ENCODE peak calls at places on chromosomes 1 and 21, in four cellular contexts. One of them, this sample, is unnamed.
A peak's percentile ranks its signal among the peaks of the same experiment; 100 is the strongest.

GRCh38 chr1:227561303-227561702 is 2.1 kb upstream of the ZNF678 start:
- DNase-seq in uterus: no peak
- DNase-seq in Panc1: no peak
- DNase-seq in effector memory CD4-positive, alpha-beta T cell: no peak
- DNase-seq in this sample: no peak

GRCh38 chr1:204348722-204349121 is 11.0 kb downstream of the PLEKHA6 start:
- DNase-seq in Panc1: no peak
- DNase-seq in uterus: peak; percentile 78
- DNase-seq in effector memory CD4-positive, alpha-beta T cell: no peak
- DNase-seq in this sample: no peak

GRCh38 chr21:36788116-36788515 is 89.2 kb downstream of the SIM2 start:
- DNase-seq in Panc1: no peak
- DNase-seq in effector memory CD4-positive, alpha-beta T cell: no peak
- DNase-seq in uterus: no peak
- DNase-seq in this sample: no peak

GRCh38 chr1:11790880-11791715 is 14.7 kb downstream of the MTHFR start:
- DNase-seq in effector memory CD4-positive, alpha-beta T cell: no peak
- DNase-seq in uterus: peak; percentile 93
- DNase-seq in Panc1: no peak
- DNase-seq in this sample: no peak

GRCh38 chr21:33300701-33301631 is 23.8 kb upstream of the IFNAR1 start:
- DNase-seq in Panc1: no peak
- DNase-seq in uterus: no peak
- DNase-seq in effector memory CD4-positive, alpha-beta T cell: no peak
- DNase-seq in this sample: no peak

GRCh38 chr1:8540971-8541370 is 223.1 kb downstream of the SLC45A1 start:
- DNase-seq in Panc1: no peak
- DNase-seq in uterus: no peak
- DNase-seq in effector memory CD4-positive, alpha-beta T cell: no peak
- DNase-seq in this sample: no peak

GRCh38 chr1:155070721-155071556 is 7.4 kb downstream of the EFNA4 start:
- DNase-seq in uterus: peak; percentile 76
- DNase-seq in effector memory CD4-positive, alpha-beta T cell: peak; percentile 59
- DNase-seq in Panc1: no peak
- DNase-seq in this sample: peak; percentile 88

GRCh38 chr1:19179597-19180271 is 30.3 kb downstream of the UBR4 start:
- DNase-seq in Panc1: peak; percentile 7
- DNase-seq in effector memory CD4-positive, alpha-beta T cell: no peak
- DNase-seq in uterus: no peak
- DNase-seq in this sample: peak; percentile 17

GRCh38 chr1:80565416-80565815 is 1235.3 kb upstream of the ADGRL2 start:
- DNase-seq in Panc1: no peak
- DNase-seq in uterus: no peak
- DNase-seq in effector memory CD4-positive, alpha-beta T cell: no peak
- DNase-seq in this sample: no peak

GRCh38 chr1:51296379-51297357 is 33.7 kb downstream of the TTC39A start:
- DNase-seq in effector memory CD4-positive, alpha-beta T cell: peak; percentile 35
- DNase-seq in Panc1: peak; percentile 75
- DNase-seq in uterus: peak; percentile 73
- DNase-seq in this sample: peak; percentile 40
- H3K4me3 ChIP-seq in effector memory CD4-positive, alpha-beta T cell: peak overlapping the region; percentile 47
- H3K4me3 ChIP-seq in Panc1: peak overlapping the region; percentile 50
- H3K4me3 ChIP-seq in uterus: peak overlapping the region; percentile 27
- H3K4me3 ChIP-seq in this sample: peak overlapping the region; percentile 34

DNA sequence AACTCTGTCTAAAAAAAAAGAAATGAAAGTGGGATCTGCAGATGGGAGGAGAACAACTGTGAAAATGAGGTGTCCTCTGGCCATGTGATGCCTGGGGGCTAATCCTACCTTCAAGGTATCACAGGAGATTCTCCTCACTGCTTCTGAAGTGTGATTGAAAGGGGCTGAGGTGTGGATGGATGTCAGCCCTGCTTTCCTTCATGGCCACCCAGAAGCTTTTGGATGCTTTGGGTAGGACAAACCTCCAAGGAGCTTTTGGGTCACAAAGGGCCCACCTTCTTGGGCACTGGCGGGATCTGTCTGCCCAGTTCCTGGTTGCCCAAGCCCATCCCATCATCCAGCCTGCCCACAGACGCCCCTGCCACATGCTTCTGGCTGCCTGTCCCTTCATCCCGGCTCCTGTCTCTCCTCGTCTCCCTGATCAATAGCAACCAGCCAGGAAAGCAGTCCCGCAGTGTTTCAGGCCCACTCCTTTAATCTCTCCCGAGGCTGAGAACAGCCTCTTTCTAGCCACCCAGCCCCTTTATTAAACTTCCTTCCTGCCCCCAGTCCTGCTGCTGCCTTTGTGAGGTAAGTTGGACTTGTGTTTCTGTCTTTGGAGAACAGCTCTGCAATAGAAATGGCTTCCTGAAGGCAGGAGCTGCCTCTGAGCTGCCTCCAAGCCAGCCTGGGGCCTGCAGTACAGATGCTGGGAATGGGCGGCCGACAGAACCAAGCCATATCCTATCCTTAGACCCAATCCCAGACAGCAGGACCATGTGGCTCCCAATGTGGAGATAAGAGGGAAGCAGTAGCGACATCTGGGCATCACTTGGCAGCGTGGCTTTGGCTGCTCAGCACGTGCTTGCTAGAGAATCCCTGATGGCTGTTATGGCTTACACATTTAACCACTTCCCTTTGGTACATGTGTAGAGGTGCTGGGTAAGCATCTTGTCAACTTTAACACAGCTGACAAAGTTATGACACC is 87.4 kb downstream of the MAN1C1 start:
- DNase-seq in Panc1: no peak
- DNase-seq in uterus: no peak
- DNase-seq in effector memory CD4-positive, alpha-beta T cell: no peak
- DNase-seq in this sample: peak; percentile 39
- H3K4me1 ChIP-seq in Panc1: no peaks in the 10 kb centered on the region
- H3K4me1 ChIP-seq in uterus: peaks cover 16% of the 10 kb centered on the region
- H3K4me1 ChIP-seq in effector memory CD4-positive, alpha-beta T cell: peaks cover 10% of the 10 kb centered on the region
- H3K4me1 ChIP-seq in this sample: peaks cover 22% of the 10 kb centered on the region

GRCh38 chr1:201536542-201536941 is 2.4 kb upstream of the NAV1 start:
- DNase-seq in uterus: peak; percentile 72
- DNase-seq in Panc1: no peak
- DNase-seq in effector memory CD4-positive, alpha-beta T cell: no peak
- DNase-seq in this sample: no peak

GRCh38 chr1:201537467-201537866 is 1.5 kb upstream of the NAV1 start:
- DNase-seq in Panc1: no peak
- DNase-seq in uterus: no peak
- DNase-seq in effector memory CD4-positive, alpha-beta T cell: no peak
- DNase-seq in this sample: no peak

GRCh38 chr1:201535778-201536245 is 3.1 kb upstream of the NAV1 start:
- DNase-seq in Panc1: no peak
- DNase-seq in uterus: peak; percentile 61
- DNase-seq in effector memory CD4-positive, alpha-beta T cell: no peak
- DNase-seq in this sample: no peak

GRCh38 chr1:201537966-201538617 is 835 bp upstream of the NAV1 start:
- DNase-seq in effector memory CD4-positive, alpha-beta T cell: no peak
- DNase-seq in Panc1: no peak
- DNase-seq in uterus: no peak
- DNase-seq in this sample: no peak

DNA sequence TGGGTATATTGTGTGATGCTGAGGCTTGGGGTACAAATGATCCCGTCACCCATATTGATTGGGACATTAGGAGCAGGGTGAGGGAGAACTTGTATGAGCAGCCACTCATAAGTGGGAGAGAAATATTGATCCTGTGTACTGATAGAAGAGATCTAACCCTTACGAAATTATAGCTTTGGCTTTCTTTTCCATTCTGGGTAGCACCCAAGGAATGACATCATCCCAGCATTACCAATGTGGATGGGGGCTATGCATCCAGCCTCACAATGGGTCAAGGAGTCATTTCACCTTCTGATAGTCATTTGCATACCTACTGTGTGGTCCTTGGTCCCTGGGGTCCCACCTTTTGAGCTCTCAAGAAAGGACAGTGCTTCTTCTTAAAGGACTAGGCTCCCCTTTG is 1.9 kb upstream of the NAV1 start:
- DNase-seq in uterus: no peak
- DNase-seq in effector memory CD4-positive, alpha-beta T cell: no peak
- DNase-seq in Panc1: no peak
- DNase-seq in this sample: no peak
- H3K27ac ChIP-seq in uterus: peak overlapping the region; percentile 84
- H3K27ac ChIP-seq in effector memory CD4-positive, alpha-beta T cell: no peak overlapping the region
- H3K27ac ChIP-seq in Panc1: no peak overlapping the region
- H3K27ac ChIP-seq in this sample: no peak overlapping the region

DNA sequence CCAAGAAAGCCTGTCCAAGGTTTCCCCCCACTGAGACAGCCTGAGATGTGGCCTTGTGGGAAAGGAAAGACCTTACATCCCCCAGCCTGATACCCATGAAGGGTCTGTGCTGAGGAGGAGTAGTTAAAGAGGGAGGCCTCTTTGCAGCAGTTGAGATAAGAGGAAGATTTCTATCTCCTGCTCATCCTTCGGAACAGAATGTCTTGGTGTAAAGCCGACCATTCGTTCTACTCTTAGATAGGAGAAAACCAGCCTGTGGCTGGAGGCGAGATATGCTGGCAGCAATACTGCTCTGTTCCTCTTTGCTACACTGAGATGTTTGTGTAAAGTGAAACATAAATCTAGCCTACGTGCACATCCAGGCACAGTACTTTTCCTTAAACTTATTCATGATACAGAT is 1.5 kb upstream of the CCDC27 start:
- DNase-seq in effector memory CD4-positive, alpha-beta T cell: no peak
- DNase-seq in Panc1: no peak
- DNase-seq in uterus: no peak
- DNase-seq in this sample: no peak
- H3K4me3 ChIP-seq in effector memory CD4-positive, alpha-beta T cell: no peak overlapping the region
- H3K4me3 ChIP-seq in Panc1: no peak overlapping the region
- H3K4me3 ChIP-seq in uterus: no peak overlapping the region
- H3K4me3 ChIP-seq in this sample: no peak overlapping the region

GRCh38 chr1:25833158-25833557 is 13.4 kb downstream of the MTFR1L start:
- DNase-seq in uterus: no peak
- DNase-seq in Panc1: no peak
- DNase-seq in effector memory CD4-positive, alpha-beta T cell: no peak
- DNase-seq in this sample: no peak
- H3K4me1 ChIP-seq in uterus: no peaks in the 10 kb centered on the region
- H3K4me1 ChIP-seq in Panc1: peaks cover 5% of the 10 kb centered on the region
- H3K4me1 ChIP-seq in effector memory CD4-positive, alpha-beta T cell: no peaks in the 10 kb centered on the region
- H3K4me1 ChIP-seq in this sample: no peaks in the 10 kb centered on the region

DNA sequence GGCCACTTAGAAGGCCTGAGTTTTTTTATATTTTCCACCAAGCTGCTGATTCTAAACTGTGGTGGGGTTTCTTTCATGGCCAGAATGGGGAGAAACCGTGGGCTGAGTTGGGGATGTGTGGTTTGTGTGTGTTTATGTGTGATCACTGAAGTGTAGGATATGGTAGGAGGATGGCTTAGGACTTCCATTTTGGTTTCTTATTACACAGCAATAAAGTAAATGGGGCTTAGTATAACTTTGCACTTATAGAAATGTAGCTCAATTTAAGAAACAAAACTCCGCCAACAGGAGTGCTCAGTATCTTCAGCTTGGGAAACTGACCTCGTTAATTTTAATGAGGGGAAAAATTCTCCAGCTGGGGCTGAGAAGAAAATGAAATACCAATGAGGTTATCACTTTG is 77.8 kb downstream of the PBX1 start:
- DNase-seq in Panc1: no peak
- DNase-seq in uterus: no peak
- DNase-seq in effector memory CD4-positive, alpha-beta T cell: no peak
- DNase-seq in this sample: no peak
- H3K27ac ChIP-seq in Panc1: no peak overlapping the region
- H3K27ac ChIP-seq in uterus: peak overlapping the region; percentile 89
- H3K27ac ChIP-seq in effector memory CD4-positive, alpha-beta T cell: no peak overlapping the region
- H3K27ac ChIP-seq in this sample: no peak overlapping the region

GRCh38 chr1:1063945-1064831 is 9.9 kb downstream of the RNF223 start:
- DNase-seq in effector memory CD4-positive, alpha-beta T cell: peak; percentile 81
- DNase-seq in Panc1: peak; percentile 60
- DNase-seq in uterus: peak; percentile 54
- DNase-seq in this sample: peak; percentile 91

GRCh38 chr1:1065265-1065939 is 8.7 kb downstream of the RNF223 start:
- DNase-seq in uterus: no peak
- DNase-seq in effector memory CD4-positive, alpha-beta T cell: no peak
- DNase-seq in Panc1: no peak
- DNase-seq in this sample: peak; percentile 29

GRCh38 chr1:1061682-1062363 is 12.3 kb downstream of the RNF223 start:
- DNase-seq in Panc1: no peak
- DNase-seq in effector memory CD4-positive, alpha-beta T cell: no peak
- DNase-seq in uterus: no peak
- DNase-seq in this sample: no peak

GRCh38 chr1:1062364-1063163 is 11.5 kb downstream of the RNF223 start:
- DNase-seq in Panc1: no peak
- DNase-seq in effector memory CD4-positive, alpha-beta T cell: no peak
- DNase-seq in uterus: no peak
- DNase-seq in this sample: no peak

GRCh38 chr1:1063261-1063944 is 10.7 kb downstream of the RNF223 start:
- DNase-seq in Panc1: no peak
- DNase-seq in effector memory CD4-positive, alpha-beta T cell: no peak
- DNase-seq in uterus: no peak
- DNase-seq in this sample: no peak
- H3K4me3 ChIP-seq in Panc1: peak overlapping the region; percentile 41
- H3K4me3 ChIP-seq in effector memory CD4-positive, alpha-beta T cell: no peak overlapping the region
- H3K4me3 ChIP-seq in uterus: no peak overlapping the region
- H3K4me3 ChIP-seq in this sample: peak overlapping the region; percentile 42

GRCh38 chr1:63330331-63330916 is 8.1 kb downstream of the FOXD3 start:
- DNase-seq in effector memory CD4-positive, alpha-beta T cell: no peak
- DNase-seq in uterus: no peak
- DNase-seq in Panc1: no peak
- DNase-seq in this sample: no peak
- H3K4me1 ChIP-seq in effector memory CD4-positive, alpha-beta T cell: peaks cover 8% of the 10 kb centered on the region
- H3K4me1 ChIP-seq in uterus: no peaks in the 10 kb centered on the region
- H3K4me1 ChIP-seq in Panc1: no peaks in the 10 kb centered on the region
- H3K4me1 ChIP-seq in this sample: peaks cover 20% of the 10 kb centered on the region

GRCh38 chr1:74197657-74198552 is at the start of the genes FPGT and LRRIQ3:
- DNase-seq in uterus: peak; percentile 91
- DNase-seq in effector memory CD4-positive, alpha-beta T cell: peak; percentile 91
- DNase-seq in Panc1: peak; percentile 64
- DNase-seq in this sample: peak; percentile 97
- H3K27ac ChIP-seq in uterus: peak within 1 kb of the TSS; percentile 73
- H3K27ac ChIP-seq in effector memory CD4-positive, alpha-beta T cell: peak within 1 kb of the TSS; percentile 69
- H3K27ac ChIP-seq in Panc1: peak within 1 kb of the TSS; percentile 94
- H3K27ac ChIP-seq in this sample: peak within 1 kb of the TSS; percentile 79

DNA sequence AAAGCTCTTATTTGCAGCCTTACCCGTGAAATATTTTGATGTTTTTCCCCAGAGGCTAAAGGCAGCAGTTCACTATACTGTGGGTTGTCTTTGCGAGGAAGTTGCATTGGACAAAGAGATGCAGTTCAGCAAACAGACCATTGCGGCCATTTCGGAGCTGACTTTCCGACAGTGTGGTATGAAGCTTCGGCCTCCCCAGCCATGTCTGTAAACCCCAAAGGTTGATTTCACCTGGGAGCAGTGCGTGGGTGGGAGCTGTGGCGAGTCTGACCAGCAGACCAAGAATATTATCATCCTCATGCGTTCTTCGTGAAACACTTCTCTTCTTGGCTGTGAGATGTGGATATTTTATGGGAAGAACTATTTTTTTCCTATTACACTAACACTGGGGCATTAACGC is 3.6 kb downstream of the CENPS start:
- DNase-seq in effector memory CD4-positive, alpha-beta T cell: no peak
- DNase-seq in Panc1: no peak
- DNase-seq in uterus: no peak
- DNase-seq in this sample: no peak
- H3K4me3 ChIP-seq in effector memory CD4-positive, alpha-beta T cell: no peak overlapping the region
- H3K4me3 ChIP-seq in Panc1: no peak overlapping the region
- H3K4me3 ChIP-seq in uterus: no peak overlapping the region
- H3K4me3 ChIP-seq in this sample: no peak overlapping the region

This sample was measured in CD8-positive, alpha-beta T cell.